ENCODE peak calls at places on chromosomes 3 and 15, in five cellular contexts. T is right atrium auricular region, R is NB4, H is heart left ventricle, M is heart right ventricle. Q is an unnamed sample.
A peak's percentile ranks its signal among the peaks of the same experiment; 100 is the strongest.

GRCh38 chr3:154430014-154430413 is at the start of gene GPR149:
- DNase-seq in H (no peak), T (no peak), M (no peak), R (no peak), Q (no peak)

GRCh38 chr15:45616901-45617323 is 17.9 kb upstream of the SQOR start:
- DNase-seq in R (no peak), T (no peak), M (no peak), H (no peak), Q (no peak)

GRCh38 chr3:134965849-134966248 is 170.8 kb downstream of the EPHB1 start:
- DNase-seq in T (no peak), M (no peak), H (no peak), R (no peak), Q (no peak)

GRCh38 chr15:49370782-49371181 is 52.3 kb upstream of the FGF7 start:
- DNase-seq in H (no peak), M (no peak), T (no peak), R (peak; percentile 42), Q (no peak)

GRCh38 chr3:157115069-157116006 is 44.6 kb downstream of the CCNL1 start:
- DNase-seq in M (peak; percentile 44), R (no peak), H (peak; percentile 46), T (no peak), Q (no peak)

GRCh38 chr3:134697830-134698699 is 47.2 kb upstream of the KY start:
- DNase-seq in M (no peak), R (no peak), H (peak; percentile 31), T (peak; percentile 40), Q (no peak)

GRCh38 chr3:138939563-138940241 is 7.2 kb downstream of the FOXL2 start:
- DNase-seq in R (peak; percentile 87), H (no peak), M (no peak), T (no peak), Q (no peak)

GRCh38 chr15:84859143-84859542 is 25.3 kb upstream of the SLC28A1 start:
- DNase-seq in R (no peak), T (no peak), M (no peak), H (no peak), Q (no peak)

GRCh38 chr15:58154769-58155168 is 16.6 kb downstream of the AQP9 start:
- DNase-seq in T (no peak), H (no peak), M (no peak), R (no peak), Q (no peak)

DNA sequence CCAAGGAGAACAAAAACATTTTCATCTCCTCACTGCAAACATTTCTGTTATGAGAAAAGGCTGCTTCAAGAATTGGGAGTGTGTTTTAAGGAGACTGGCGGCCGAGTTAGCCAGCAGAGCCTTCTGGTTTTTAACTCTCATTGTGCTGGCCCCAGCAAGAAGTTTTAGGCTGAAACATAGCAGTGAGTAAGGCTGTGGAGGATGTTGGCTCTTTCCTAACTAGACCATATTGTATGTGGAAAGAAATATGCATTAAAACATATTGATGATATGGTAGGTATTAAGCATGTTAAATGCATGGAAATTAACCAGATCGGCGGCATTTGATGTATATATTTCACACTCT is 90.7 kb downstream of the TIGIT start:
- DNase-seq in M (no peak), T (no peak), H (no peak), R (no peak), Q (no peak)
- H3K4me3 ChIP-seq in M (peak overlapping the region; percentile 55), T (no peak overlapping the region), H (peak overlapping the region; percentile 45), R (no peak overlapping the region), Q (peak overlapping the region; percentile 61)

DNA sequence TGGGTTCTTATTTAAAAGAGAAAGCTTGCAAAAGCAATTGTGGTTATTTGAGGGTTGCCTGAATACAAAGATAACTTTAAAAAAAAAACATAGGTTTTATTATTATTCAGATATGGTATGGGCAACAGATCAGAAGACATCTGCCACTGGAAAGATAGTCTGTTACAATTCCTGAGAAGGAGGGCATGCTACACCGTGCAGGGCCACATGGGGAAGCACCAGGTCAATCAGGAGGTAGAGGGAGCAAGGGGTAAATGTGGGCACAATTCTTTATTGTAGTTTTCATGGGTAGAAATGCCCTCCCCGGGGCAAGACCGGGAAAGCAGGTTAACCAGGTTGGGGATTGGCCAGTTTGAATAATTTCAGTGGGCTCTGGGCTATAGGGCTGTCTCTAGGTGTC is 46.5 kb downstream of the BBS4 start:
- DNase-seq in T (no peak), R (no peak), M (no peak), H (no peak), Q (no peak)
- TF ChIP-seq CTCF in T (no peak), R (no peak), M (no peak), H (no peak), Q (no peak)

GRCh38 chr3:152291238-152291637 is 22.5 kb downstream of the MBNL1 start:
- DNase-seq in T (no peak), H (no peak), M (no peak), R (no peak), Q (no peak)
- H3K4me3 ChIP-seq in T (no peak overlapping the region), H (no peak overlapping the region), M (no peak overlapping the region), R (no peak overlapping the region), Q (peak overlapping the region; percentile 33)

GRCh38 chr3:22700876-22701275 is 502.3 kb upstream of the UBE2E2 start:
- DNase-seq in M (no peak), H (no peak), R (no peak), T (no peak), Q (no peak)

DNA sequence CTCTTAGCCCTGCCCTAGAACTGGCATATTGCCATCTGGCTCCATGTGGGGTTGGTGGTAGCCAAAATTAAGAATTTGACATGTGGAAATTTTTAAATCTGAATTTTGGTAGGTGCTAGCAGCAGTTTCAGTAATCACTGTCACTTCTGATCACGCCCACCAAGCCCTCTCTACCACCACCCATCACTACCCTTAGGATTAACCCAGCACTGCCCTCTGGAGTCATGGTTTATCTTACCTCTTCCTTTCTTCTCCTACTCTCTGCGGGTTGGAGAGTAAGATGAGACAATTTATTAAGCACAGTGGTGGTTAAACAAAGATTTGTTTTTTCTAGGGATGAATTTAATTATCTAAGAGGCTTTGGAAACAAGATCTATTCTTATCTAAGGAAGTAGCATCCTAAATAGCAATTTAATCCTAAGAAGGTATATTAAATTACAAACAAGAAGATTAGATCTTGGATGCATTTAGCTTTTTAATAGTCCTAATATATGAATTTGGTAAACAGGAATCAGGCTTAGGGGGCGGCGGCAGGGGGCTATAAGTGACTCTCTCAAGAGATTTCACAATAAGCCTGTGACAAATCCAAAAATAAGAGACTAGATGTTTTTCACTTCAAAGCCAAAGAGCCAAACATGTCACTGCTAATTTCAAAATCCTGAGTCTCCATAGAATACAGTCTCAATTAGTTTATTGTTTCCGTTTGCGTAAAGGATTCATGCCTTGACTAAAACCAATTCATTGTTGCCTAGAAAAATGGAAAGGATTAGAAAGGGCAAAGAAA is 498.4 kb upstream of the UBE2E2 start:
- DNase-seq in T (no peak), R (no peak), M (no peak), H (no peak), Q (no peak)
- TF ChIP-seq CTCF in T (no peak), R (no peak), M (no peak), H (no peak), Q (no peak)

DNA sequence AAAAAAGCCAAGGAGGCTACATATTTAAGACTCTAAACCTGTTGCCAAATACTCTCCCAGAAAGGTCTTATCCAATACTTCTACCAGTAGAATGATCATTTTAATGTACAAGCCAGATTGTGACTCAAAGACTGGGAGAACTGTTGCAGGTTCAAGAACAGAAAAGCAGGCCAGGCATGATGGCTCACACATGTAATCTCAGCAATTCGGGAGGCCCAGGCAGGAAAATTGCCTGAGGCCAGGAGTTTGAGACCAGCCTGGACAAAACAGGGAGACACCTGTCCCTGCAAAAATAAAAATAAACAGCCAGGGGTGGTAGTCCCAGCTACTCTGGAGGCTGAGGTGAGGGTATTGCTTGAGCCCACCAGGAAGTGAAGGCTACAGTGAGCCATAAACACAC is 17.8 kb upstream of the THUMPD3 start:
- DNase-seq in M (no peak), T (no peak), H (no peak), R (no peak), Q (no peak)
- H3K4me3 ChIP-seq in M (no peak overlapping the region), T (no peak overlapping the region), H (no peak overlapping the region), R (no peak overlapping the region), Q (no peak overlapping the region)

GRCh38 chr3:174216948-174217718 is 642.0 kb upstream of the NAALADL2 start:
- DNase-seq in T (no peak), R (no peak), M (no peak), H (no peak), Q (no peak)

GRCh38 chr3:174221155-174221554 is 638.0 kb upstream of the NAALADL2 start:
- DNase-seq in R (no peak), H (no peak), M (no peak), T (no peak), Q (no peak)

GRCh38 chr3:174223042-174223441 is 636.1 kb upstream of the NAALADL2 start:
- DNase-seq in T (no peak), H (no peak), M (no peak), R (no peak), Q (no peak)

GRCh38 chr3:174218011-174218410 is 641.1 kb upstream of the NAALADL2 start:
- DNase-seq in H (no peak), M (no peak), R (no peak), T (no peak), Q (no peak)

DNA sequence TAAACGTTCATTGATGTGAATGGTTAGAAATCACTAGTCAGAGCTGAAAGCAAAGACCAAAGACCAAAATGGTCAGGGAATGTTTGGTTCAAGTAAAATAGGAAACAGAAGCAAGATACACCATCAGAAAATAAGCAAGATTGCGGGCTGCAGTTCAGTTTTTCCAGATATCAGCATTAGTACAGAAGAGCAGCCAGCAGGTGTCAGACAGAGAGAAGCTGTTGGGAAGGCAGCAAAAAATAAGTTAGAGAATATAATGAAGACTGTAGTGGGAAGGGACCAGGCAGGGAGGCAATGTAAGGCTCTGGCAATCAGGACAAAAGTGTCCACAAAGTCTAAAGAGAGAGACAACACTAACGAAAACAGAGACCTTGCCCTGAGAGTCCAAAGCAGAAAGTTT is 639.4 kb upstream of the NAALADL2 start:
- DNase-seq in R (no peak), M (no peak), T (no peak), H (no peak), Q (no peak)
- TF ChIP-seq CTCF in R (no peak), M (no peak), T (no peak), H (no peak), Q (no peak)

GRCh38 chr3:72336821-72337479 is 511.3 kb downstream of the SHQ1 start:
- DNase-seq in H (peak; percentile 88), R (no peak), T (peak; percentile 81), M (peak; percentile 89), Q (peak; percentile 86)
- H3K4me3 ChIP-seq in H (no peak overlapping the region), R (no peak overlapping the region), T (no peak overlapping the region), M (no peak overlapping the region), Q (peak overlapping the region; percentile 53)

GRCh38 chr3:123781138-123781537 is 103.0 kb downstream of the MYLK start:
- DNase-seq in R (no peak), H (no peak), T (no peak), M (no peak), Q (no peak)
- TF ChIP-seq CTCF in R (no peak), H (no peak), T (no peak), M (no peak), Q (no peak)